ENCODE peak calls at places on chromosomes 13 and 19, in seven cellular contexts. B is stimulated activated CD8-positive, alpha-beta memory T cell treated with anti-CD3 and anti-CD28 coated beads, Interleukin-4, amount 100 ng/mL, for 4 hours; P is MV-4-11; K is endothelial cell; G is left lung; Y is AG08395; F is GM12878. X is an unnamed sample.

GRCh38 chr19:13022859-13023636 is 27.8 kb downstream of the NFIX start:
- DNase-seq in P (peak; percentile 34), G (peak; percentile 83), K (no peak), F (no peak), Y (peak; percentile 90), B (no peak), X (no peak)

GRCh38 chr13:27657724-27658123 is 36.0 kb downstream of the POLR1D start:
- DNase-seq in B (no peak), F (no peak), K (no peak), G (no peak), Y (no peak), P (no peak), X (no peak)

GRCh38 chr19:35509861-35510625 is 3.4 kb downstream of the DMKN start:
- DNase-seq in F (no peak), P (no peak), B (peak; percentile 37), K (peak; percentile 88), G (peak; percentile 84), Y (peak; percentile 77), X (no peak)

GRCh38 chr19:15276620-15277019 is 44.4 kb upstream of the EPHX3 start:
- DNase-seq in Y (peak; percentile 40), P (no peak), K (no peak), B (no peak), G (no peak), F (no peak), X (no peak)

GRCh38 chr13:91087276-91087675 is 260.2 kb upstream of the MIR17HG start:
- DNase-seq in B (no peak), K (no peak), G (no peak), P (no peak), Y (no peak), F (no peak), X (no peak)

GRCh38 chr13:111899714-111900389 is 167.1 kb upstream of the SOX1 start:
- DNase-seq in K (no peak), F (no peak), G (no peak), P (no peak), B (no peak), Y (no peak), X (no peak)

GRCh38 chr13:98571955-98572662 is 4.8 kb downstream of the STK24 start:
- DNase-seq in B (no peak), G (no peak), F (no peak), K (no peak), P (no peak), Y (peak; percentile 74), X (peak; percentile 80)

GRCh38 chr13:46632171-46632570 is 79.2 kb downstream of the LRCH1 start:
- DNase-seq in B (no peak), K (no peak), G (no peak), Y (no peak), P (no peak), F (no peak), X (no peak)

GRCh38 chr13:71877280-71877653 is 10.3 kb upstream of the DACH1 start:
- DNase-seq in B (no peak), F (no peak), P (no peak), Y (no peak), K (peak; percentile 18), G (no peak), X (no peak)

GRCh38 chr13:25687622-25688225 is 315.9 kb downstream of the ATP8A2 start:
- DNase-seq in G (no peak), B (no peak), K (no peak), Y (no peak), F (no peak), P (no peak), X (no peak)

GRCh38 chr19:31154021-31154420 is 195.2 kb downstream of the TSHZ3 start:
- DNase-seq in G (no peak), Y (peak; percentile 82), P (no peak), B (no peak), F (no peak), K (no peak), X (no peak)

GRCh38 chr19:54388001-54388802 is 23.5 kb upstream of the LAIR1 start:
- DNase-seq in P (peak; percentile 93), B (peak; percentile 8), F (no peak), Y (no peak), K (no peak), G (peak; percentile 65), X (no peak)

GRCh38 chr19:16896098-16896912 is 7.5 kb downstream of the F2RL3 start:
- DNase-seq in F (no peak), P (no peak), Y (no peak), G (no peak), B (no peak), K (peak; percentile 28), X (no peak)

GRCh38 chr13:88345171-88345847 is 674.1 kb downstream of the SLITRK5 start:
- DNase-seq in G (no peak), K (no peak), F (no peak), B (no peak), P (no peak), Y (no peak), X (no peak)

GRCh38 chr13:75881109-75881775 is 245.1 kb downstream of the LMO7 start:
- DNase-seq in K (no peak), F (no peak), Y (no peak), P (peak; percentile 14), G (no peak), B (no peak), X (no peak)

GRCh38 chr19:46951236-46951986 is 68.2 kb upstream of the NPAS1 start:
- DNase-seq in K (no peak), B (no peak), G (no peak), F (no peak), Y (peak; percentile 55), P (no peak), X (no peak)

GRCh38 chr19:5314907-5315298 is 25.7 kb downstream of the PTPRS start:
- DNase-seq in K (no peak), F (no peak), B (no peak), G (no peak), Y (no peak), P (no peak), X (no peak)

GRCh38 chr19:611506-611869 is 21.8 kb downstream of the HCN2 start:
- DNase-seq in K (no peak), G (no peak), Y (peak; percentile 87), P (no peak), B (peak; percentile 54), F (no peak), X (no peak)

GRCh38 chr19:2046046-2046907 is 4.8 kb downstream of the MKNK2 start:
- DNase-seq in P (no peak), B (no peak), F (no peak), Y (no peak), K (no peak), G (no peak), X (no peak)

GRCh38 chr19:6801397-6802086 is 29.0 kb downstream of the VAV1 start:
- DNase-seq in Y (peak; percentile 7), K (no peak), P (peak; percentile 97), B (peak; percentile 75), F (peak; percentile 85), G (peak; percentile 85), X (no peak)

GRCh38 chr13:25886438-25887214 is 165.2 kb downstream of the SHISA2 start:
- DNase-seq in F (no peak), B (no peak), P (no peak), G (no peak), K (no peak), Y (no peak), X (no peak)

GRCh38 chr19:17848598-17849292 is 963 bp upstream of the JAK3 start:
- DNase-seq in B (no peak), K (no peak), P (peak; percentile 43), G (no peak), Y (no peak), F (no peak), X (no peak)

GRCh38 chr19:10230155-10230903 is 802 bp downstream of the S1PR2 start:
- DNase-seq in B (peak; percentile 70), P (no peak), G (peak; percentile 55), K (peak; percentile 66), Y (peak; percentile 48), F (no peak), X (no peak)

GRCh38 chr13:71866173-71867091 is 572 bp downstream of the DACH1 start:
- DNase-seq in F (no peak), P (no peak), Y (peak; percentile 5), K (peak; percentile 57), B (no peak), G (no peak), X (no peak)

GRCh38 chr19:27972291-27973040 is 1240.5 kb downstream of the UQCRFS1 start:
- DNase-seq in B (no peak), P (no peak), Y (peak; percentile 80), F (no peak), G (no peak), K (no peak), X (peak; percentile 39)

GRCh38 chr19:15457701-15458484 is 6.5 kb downstream of the RASAL3 start:
- DNase-seq in P (no peak), B (no peak), Y (no peak), F (no peak), K (no peak), G (no peak), X (no peak)

GRCh38 chr13:113813749-113814434 is 50.0 kb downstream of the GAS6 start:
- DNase-seq in K (no peak), F (no peak), Y (no peak), B (no peak), G (peak; percentile 65), P (no peak), X (no peak)

GRCh38 chr19:33814181-33815165 is 17.8 kb downstream of the KCTD15 start:
- DNase-seq in G (peak; percentile 21), B (no peak), F (no peak), Y (no peak), P (no peak), K (no peak), X (no peak)

GRCh38 chr19:32532233-32532632 is 48.8 kb upstream of the PDCD5 start:
- DNase-seq in Y (no peak), B (no peak), G (no peak), F (no peak), K (no peak), P (peak; percentile 13), X (no peak)

GRCh38 chr19:38649305-38650179 is 2.1 kb downstream of the ACTN4 start:
- DNase-seq in K (no peak), Y (no peak), P (no peak), F (no peak), B (no peak), G (peak; percentile 48), X (no peak)

GRCh38 chr13:44915962-44916361 is 73.3 kb downstream of the NUFIP1 start:
- DNase-seq in G (no peak), B (no peak), F (no peak), Y (no peak), P (no peak), K (no peak), X (no peak)

GRCh38 chr19:18889949-18890745 is 5.8 kb downstream of the CERS1 start:
- DNase-seq in Y (no peak), F (no peak), K (no peak), B (no peak), P (no peak), G (no peak), X (no peak)

GRCh38 chr13:113355621-113356020 is 8.3 kb downstream of the GRTP1 start:
- DNase-seq in G (no peak), F (no peak), B (no peak), Y (no peak), K (no peak), P (no peak), X (no peak)

GRCh38 chr13:45367358-45367757 is 26.4 kb upstream of the TPT1 start:
- DNase-seq in B (peak; percentile 86), Y (peak; percentile 86), K (no peak), F (peak; percentile 67), P (peak; percentile 91), G (peak; percentile 77), X (peak; percentile 88)

GRCh38 chr13:60312851-60313505 is 84.0 kb upstream of the TDRD3 start:
- DNase-seq in Y (no peak), K (no peak), P (no peak), G (no peak), F (no peak), B (no peak), X (no peak)

GRCh38 chr13:67619987-67620386 is 389.9 kb upstream of the PCDH9 start:
- DNase-seq in Y (peak; percentile 8), B (no peak), K (no peak), F (no peak), G (no peak), P (peak; percentile 47), X (no peak)

GRCh38 chr19:39409886-39410619 is 2.4 kb upstream of the PLEKHG2 start:
- DNase-seq in F (no peak), K (peak; percentile 51), Y (no peak), G (peak; percentile 84), B (peak; percentile 52), P (peak; percentile 95), X (no peak)

GRCh38 chr13:30111810-30112209 is 195.5 kb downstream of the KATNAL1 start:
- DNase-seq in F (no peak), P (peak; percentile 22), K (no peak), Y (no peak), B (no peak), G (no peak), X (no peak)